ENCODE peak calls at places on chromosomes 6 and 20, in ten cellular contexts. G is hepatocyte, K is nephron progenitor cell, U is endodermal cell, N is PC-3, A is GM23338, W is osteocyte, P is lower lobe of right lung, S is Peyer's patch, E is glutamatergic neuron. M is an unnamed sample.

GRCh38 chr20:31485450-31486339 is 10.6 kb downstream of the REM1 start:
- DNase-seq in G (peak; percentile 49), K (no peak), U (no peak), N (no peak), A (peak; percentile 80), W (no peak), P (peak; percentile 51), S (peak; percentile 59), E (peak; percentile 69), M (no peak)

GRCh38 chr6:17493286-17493685 is 99.9 kb downstream of the CAP2 start:
- DNase-seq in G (no peak), K (no peak), U (no peak), N (peak; percentile 12), A (no peak), W (no peak), P (no peak), S (no peak), E (no peak), M (no peak)

GRCh38 chr6:13466304-13467215 is 20.8 kb downstream of the GFOD1 start:
- DNase-seq in G (no peak), K (no peak), U (peak; percentile 30), N (no peak), A (no peak), W (no peak), P (no peak), S (no peak), E (no peak), M (no peak)

GRCh38 chr6:1391692-1392309 is 2.4 kb downstream of the FOXF2 start:
- DNase-seq in G (no peak), K (no peak), U (peak; percentile 42), N (no peak), A (no peak), W (no peak), P (no peak), S (no peak), E (no peak), M (no peak)

GRCh38 chr6:46932941-46933340 is 11.2 kb upstream of the ADGRF5 start:
- DNase-seq in G (no peak), K (no peak), U (no peak), N (no peak), A (no peak), W (no peak), P (no peak), S (no peak), E (no peak), M (no peak)

GRCh38 chr6:138572200-138572875 is 73.0 kb upstream of the NHSL1 start:
- DNase-seq in G (peak; percentile 90), K (peak; percentile 76), U (peak; percentile 90), N (peak; percentile 73), A (peak; percentile 88), W (no peak), P (peak; percentile 80), S (peak; percentile 70), E (peak; percentile 66), M (peak; percentile 72)

GRCh38 chr6:30747300-30747687 is 2.9 kb upstream of the IER3 start:
- DNase-seq in G (no peak), K (no peak), U (no peak), N (no peak), A (no peak), W (no peak), P (no peak), S (no peak), E (no peak), M (no peak)

GRCh38 chr6:79813854-79814477 is 133.4 kb downstream of the ELOVL4 start:
- DNase-seq in G (peak; percentile 83), K (peak; percentile 83), U (peak; percentile 91), N (peak; percentile 71), A (peak; percentile 81), W (peak; percentile 88), P (peak; percentile 63), S (no peak), E (peak; percentile 90), M (peak; percentile 87)

GRCh38 chr6:143060354-143060805 is 309 bp upstream of the AIG1 start:
- DNase-seq in G (peak; percentile 94), K (peak; percentile 84), U (peak; percentile 91), N (peak; percentile 67), A (peak; percentile 93), W (peak; percentile 92), P (peak; percentile 91), S (peak; percentile 84), E (peak; percentile 75), M (peak; percentile 65)

GRCh38 chr6:9504191-9504590 is 910.7 kb downstream of the TFAP2A start:
- DNase-seq in G (no peak), K (no peak), U (no peak), N (peak; percentile 43), A (no peak), W (no peak), P (no peak), S (no peak), E (no peak), M (no peak)

GRCh38 chr20:9416421-9416820 is 98.0 kb upstream of the LAMP5 start:
- DNase-seq in G (no peak), K (no peak), U (no peak), N (no peak), A (no peak), W (no peak), P (no peak), S (no peak), E (no peak), M (no peak)

GRCh38 chr6:44008821-44009370 is 118.4 kb downstream of the MRPL14 start:
- DNase-seq in G (no peak), K (no peak), U (no peak), N (no peak), A (no peak), W (no peak), P (no peak), S (no peak), E (no peak), M (no peak)

GRCh38 chr20:34622821-34623451 is 54.0 kb downstream of the PIGU start:
- DNase-seq in G (no peak), K (no peak), U (peak; percentile 21), N (no peak), A (no peak), W (no peak), P (peak; percentile 65), S (no peak), E (no peak), M (no peak)

GRCh38 chr6:15793288-15793687 is 130.5 kb upstream of the DTNBP1 start:
- DNase-seq in G (peak; percentile 65), K (no peak), U (peak; percentile 54), N (peak; percentile 84), A (no peak), W (no peak), P (no peak), S (no peak), E (no peak), M (no peak)

GRCh38 chr20:21513881-21514540 is at the start of gene NKX2-2:
- DNase-seq in G (no peak), K (no peak), U (peak; percentile 82), N (no peak), A (peak; percentile 82), W (no peak), P (no peak), S (no peak), E (no peak), M (no peak)

GRCh38 chr6:125117818-125118217 is 35.8 kb upstream of the TPD52L1 start:
- DNase-seq in G (no peak), K (no peak), U (no peak), N (no peak), A (no peak), W (no peak), P (no peak), S (no peak), E (no peak), M (no peak)

GRCh38 chr6:26570027-26570809 is 26.5 kb upstream of the ABT1 start:
- DNase-seq in G (no peak), K (no peak), U (no peak), N (no peak), A (no peak), W (no peak), P (no peak), S (peak; percentile 31), E (no peak), M (no peak)

GRCh38 chr6:164345856-164346496 is 931.5 kb downstream of the QKI start:
- DNase-seq in G (no peak), K (no peak), U (no peak), N (no peak), A (peak; percentile 43), W (no peak), P (no peak), S (no peak), E (no peak), M (no peak)

GRCh38 chr6:50831216-50831615 is 12.5 kb downstream of the TFAP2B start:
- DNase-seq in G (no peak), K (no peak), U (no peak), N (no peak), A (no peak), W (no peak), P (no peak), S (no peak), E (no peak), M (no peak)

GRCh38 chr6:36334832-36335459 is 1.7 kb downstream of the BNIP5 start:
- DNase-seq in G (peak; percentile 79), K (no peak), U (peak; percentile 38), N (peak; percentile 30), A (no peak), W (no peak), P (no peak), S (peak; percentile 67), E (no peak), M (no peak)

GRCh38 chr20:32651537-32651936 is 22.2 kb downstream of the C20orf203 start:
- DNase-seq in G (peak; percentile 4), K (no peak), U (peak; percentile 41), N (no peak), A (no peak), W (no peak), P (no peak), S (no peak), E (no peak), M (no peak)

GRCh38 chr20:63979549-63980316 is at the start of gene SAMD10:
- DNase-seq in G (peak; percentile 80), K (peak; percentile 72), U (peak; percentile 78), N (peak; percentile 54), A (peak; percentile 66), W (no peak), P (no peak), S (peak; percentile 69), E (peak; percentile 62), M (peak; percentile 45)
- TF ChIP-seq CTCF in G (no peak), K (no peak), U (peak; percentile 67), N (no peak), A (no peak), W (no peak), P (no peak), S (no peak), E (peak; percentile 12), M (peak; percentile 57)

GRCh38 chr20:50645253-50646068 is 45.9 kb downstream of the RIPOR3 start:
- DNase-seq in G (peak; percentile 97), K (peak; percentile 51), U (peak; percentile 96), N (peak; percentile 99), A (peak; percentile 95), W (peak; percentile 93), P (peak; percentile 59), S (peak; percentile 85), E (peak; percentile 69), M (no peak)
- TF ChIP-seq CTCF in G (no peak), K (no peak), U (no peak), N (no peak), A (no peak), W (no peak), P (no peak), S (no peak), E (no peak), M (no peak)

GRCh38 chr6:158379336-158379735 is 67.1 kb downstream of the TULP4 start:
- DNase-seq in G (no peak), K (no peak), U (no peak), N (no peak), A (no peak), W (no peak), P (no peak), S (no peak), E (no peak), M (no peak)
- TF ChIP-seq CTCF in G (no peak), K (no peak), U (no peak), N (no peak), A (no peak), W (no peak), P (no peak), S (no peak), E (no peak), M (no peak)

GRCh38 chr20:47041500-47041899 is 146.9 kb downstream of the EYA2 start:
- DNase-seq in G (no peak), K (no peak), U (no peak), N (no peak), A (no peak), W (no peak), P (no peak), S (no peak), E (no peak), M (no peak)
- TF ChIP-seq CTCF in G (no peak), K (no peak), U (no peak), N (no peak), A (no peak), W (no peak), P (no peak), S (no peak), E (no peak), M (no peak)